ENCODE peak calls at places on chromosomes 4 and X, in ten cellular contexts. Q is CD8-positive, alpha-beta T cell; R is upper lobe of right lung; S is GM12878; J is CD8-positive, alpha-beta memory T cell; X is HL-60; N is fibroblast of lung; T is sigmoid colon; K is right lobe of liver; V is SJSA1. A is an unnamed sample.
A peak's percentile ranks its signal among the peaks of the same experiment; 100 is the strongest.

GRCh38 chrX:111779582-111779981 is 96.4 kb upstream of the TRPC5OS start:
- DNase-seq in Q (no peak), R (no peak), S (no peak), J (no peak), X (peak; percentile 41), N (no peak), T (no peak), K (no peak), V (no peak), A (no peak)

GRCh38 chr4:10750714-10751113 is 66.1 kb upstream of the CLNK start:
- DNase-seq in Q (no peak), R (no peak), S (no peak), J (no peak), X (no peak), N (no peak), T (no peak), K (no peak), V (no peak), A (no peak)

GRCh38 chrX:45716747-45717146 is 516.1 kb upstream of the DIPK2B start:
- DNase-seq in Q (no peak), R (no peak), S (no peak), J (no peak), X (no peak), N (no peak), T (no peak), K (no peak), V (no peak), A (no peak)

GRCh38 chr4:17771284-17771908 is 10.0 kb downstream of the FAM184B start:
- DNase-seq in Q (no peak), R (no peak), S (no peak), J (no peak), X (no peak), N (no peak), T (no peak), K (no peak), V (no peak), A (no peak)

GRCh38 chrX:149504226-149504914 is 736 bp downstream of the IDS start:
- DNase-seq in Q (peak; percentile 69), R (peak; percentile 66), S (no peak), J (peak; percentile 59), X (no peak), N (no peak), T (no peak), K (no peak), V (no peak), A (no peak)

GRCh38 chr4:123696712-123697111 is 300.1 kb downstream of the SPRY1 start:
- DNase-seq in Q (no peak), R (no peak), S (no peak), J (no peak), X (no peak), N (no peak), T (no peak), K (no peak), V (no peak), A (no peak)

GRCh38 chrX:2351321-2351720 is 149.5 kb downstream of the DHRSX start:
- DNase-seq in Q (no peak), R (no peak), S (no peak), J (no peak), X (no peak), N (peak; percentile 51), T (no peak), K (no peak), V (peak; percentile 90), A (peak; percentile 54)

GRCh38 chr4:169109276-169109675 is 99.2 kb upstream of the CBR4 start:
- DNase-seq in Q (no peak), R (no peak), S (no peak), J (no peak), X (no peak), N (no peak), T (no peak), K (no peak), V (no peak), A (no peak)

GRCh38 chrX:2748171-2748814 is 3.5 kb upstream of the XG start:
- DNase-seq in Q (no peak), R (no peak), S (no peak), J (no peak), X (no peak), N (peak; percentile 16), T (no peak), K (no peak), V (no peak), A (no peak)

DNA sequence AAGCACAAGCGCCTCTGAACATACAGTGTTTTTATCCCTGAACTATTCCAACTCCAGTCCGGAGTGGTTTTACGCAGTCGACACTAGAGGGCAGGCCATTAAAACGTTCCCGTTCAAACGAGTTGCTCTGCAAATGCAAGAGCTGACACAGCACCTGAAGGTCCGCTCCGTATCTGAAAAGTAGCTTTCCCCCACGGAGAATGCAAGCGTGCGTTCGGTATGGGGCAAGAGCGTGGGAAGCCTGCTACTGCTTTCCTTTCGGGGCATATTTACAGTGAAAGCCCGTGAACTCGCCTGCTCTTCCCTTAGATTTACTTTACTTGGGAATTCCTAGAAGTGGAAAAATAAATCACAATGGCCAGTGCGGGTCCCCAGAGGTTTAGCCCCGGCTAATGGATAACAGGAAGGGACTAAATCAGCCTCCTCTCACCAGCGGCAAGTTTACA is 190.8 kb downstream of the TSPAN5 start:
- DNase-seq in Q (peak; percentile 67), R (peak; percentile 75), S (no peak), J (peak; percentile 42), X (peak; percentile 31), N (peak; percentile 93), T (peak; percentile 89), K (peak; percentile 69), V (peak; percentile 75), A (peak; percentile 88)
- H3K27ac ChIP-seq in Q (no peak overlapping the region), R (no peak overlapping the region), S (no peak overlapping the region), J (no peak overlapping the region), X (no peak overlapping the region), N (peak overlapping the region; percentile 49), T (peak overlapping the region; percentile 8), K (no peak overlapping the region), V (no peak overlapping the region), A (peak overlapping the region; percentile 75)

GRCh38 chr4:102438873-102439614 is 62.1 kb upstream of the NFKB1 start:
- DNase-seq in Q (no peak), R (no peak), S (no peak), J (no peak), X (no peak), N (peak; percentile 96), T (no peak), K (no peak), V (peak; percentile 91), A (peak; percentile 86)
- H3K27ac ChIP-seq in Q (no peak overlapping the region), R (peak overlapping the region; percentile 32), S (no peak overlapping the region), J (no peak overlapping the region), X (no peak overlapping the region), N (peak overlapping the region; percentile 46), T (peak overlapping the region; percentile 46), K (peak overlapping the region; percentile 69), V (peak overlapping the region; percentile 97), A (peak overlapping the region; percentile 59)

GRCh38 chr4:37561196-37561802 is 124.9 kb downstream of the RELL1 start:
- DNase-seq in Q (no peak), R (no peak), S (no peak), J (no peak), X (no peak), N (no peak), T (no peak), K (no peak), V (no peak), A (no peak)

GRCh38 chr4:37567781-37568180 is 118.4 kb downstream of the RELL1 start:
- DNase-seq in Q (no peak), R (no peak), S (no peak), J (no peak), X (no peak), N (peak; percentile 22), T (no peak), K (no peak), V (no peak), A (no peak)

GRCh38 chr4:37568494-37568893 is 117.7 kb downstream of the RELL1 start:
- DNase-seq in Q (no peak), R (no peak), S (no peak), J (no peak), X (no peak), N (no peak), T (no peak), K (no peak), V (no peak), A (no peak)

GRCh38 chr4:37561803-37562207 is 124.4 kb downstream of the RELL1 start:
- DNase-seq in Q (no peak), R (no peak), S (peak; percentile 34), J (no peak), X (no peak), N (peak; percentile 5), T (no peak), K (no peak), V (peak; percentile 43), A (peak; percentile 23)

DNA sequence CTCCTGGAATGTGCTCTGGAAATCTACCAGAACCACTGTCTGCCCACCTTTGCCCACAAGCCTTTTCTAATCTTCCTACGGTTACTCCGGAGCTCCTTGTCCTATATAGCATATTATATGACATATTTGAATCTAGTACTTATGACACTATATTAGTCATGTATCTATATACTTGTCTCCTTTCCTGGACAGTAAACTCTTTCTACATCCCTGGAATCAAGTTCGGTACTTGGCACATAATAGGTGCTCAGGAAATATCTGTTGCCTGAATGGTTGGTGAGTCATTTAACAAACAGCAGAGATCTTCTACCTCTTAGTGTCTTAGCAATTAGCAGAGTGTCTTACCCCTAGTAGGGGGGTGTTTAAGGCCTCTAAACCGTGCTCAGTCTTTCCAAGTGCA is 123.6 kb downstream of the RELL1 start:
- DNase-seq in Q (no peak), R (no peak), S (no peak), J (no peak), X (no peak), N (no peak), T (no peak), K (no peak), V (no peak), A (no peak)
- H3K27ac ChIP-seq in Q (no peak overlapping the region), R (no peak overlapping the region), S (no peak overlapping the region), J (no peak overlapping the region), X (no peak overlapping the region), N (no peak overlapping the region), T (no peak overlapping the region), K (no peak overlapping the region), V (no peak overlapping the region), A (no peak overlapping the region)

GRCh38 chrX:63768760-63769159 is 16.3 kb downstream of the ARHGEF9 start:
- DNase-seq in Q (no peak), R (no peak), S (no peak), J (no peak), X (no peak), N (no peak), T (no peak), K (no peak), V (no peak), A (no peak)

GRCh38 chrX:63764946-63765345 is 20.1 kb downstream of the ARHGEF9 start:
- DNase-seq in Q (no peak), R (no peak), S (no peak), J (no peak), X (no peak), N (peak; percentile 15), T (no peak), K (no peak), V (no peak), A (no peak)

GRCh38 chrX:63761639-63762038 is 23.4 kb downstream of the ARHGEF9 start:
- DNase-seq in Q (no peak), R (no peak), S (peak; percentile 34), J (no peak), X (no peak), N (no peak), T (no peak), K (no peak), V (no peak), A (no peak)

DNA sequence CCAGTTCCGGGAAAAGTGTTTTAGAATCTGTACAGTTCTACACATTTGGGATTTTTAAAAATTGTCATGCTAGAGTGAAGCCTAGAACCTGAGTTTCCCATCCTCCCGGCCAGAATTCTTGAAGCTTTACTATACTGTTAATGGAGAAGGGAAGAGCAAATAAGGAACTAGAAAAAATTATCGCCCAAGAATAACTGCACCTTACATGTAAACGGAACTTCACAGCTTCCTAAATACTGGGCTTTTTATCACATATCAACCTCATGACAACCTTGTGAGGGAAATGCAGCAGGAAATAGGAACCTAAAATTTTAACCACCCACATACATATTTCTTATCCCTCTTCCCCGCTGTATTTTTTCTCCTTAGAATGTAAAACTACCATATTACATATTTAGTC is 19.3 kb downstream of the ARHGEF9 start:
- DNase-seq in Q (no peak), R (no peak), S (no peak), J (no peak), X (no peak), N (no peak), T (no peak), K (no peak), V (no peak), A (no peak)
- H3K27ac ChIP-seq in Q (no peak overlapping the region), R (no peak overlapping the region), S (no peak overlapping the region), J (no peak overlapping the region), X (no peak overlapping the region), N (no peak overlapping the region), T (no peak overlapping the region), K (no peak overlapping the region), V (no peak overlapping the region), A (no peak overlapping the region)

A was measured in AG04450.